ENCODE peak calls at places on chromosomes 2 and 18, in eight cellular contexts. R, G, Q, L, X, C, D and E are unnamed samples.

GRCh38 chr2:39593439-39594393 is 72.0 kb upstream of the TMEM178A start:
- DNase-seq in R (no peak), G (no peak), Q (no peak), L (peak), X (peak), C (no peak), D (no peak), E (no peak)

GRCh38 chr2:73101626-73102256 is 11.0 kb downstream of the RAB11FIP5 start:
- DNase-seq in R (no peak), G (no peak), Q (no peak), L (no peak), X (no peak), C (no peak), D (no peak), E (no peak)

GRCh38 chr18:53380063-53380639 is 844.3 kb downstream of the MBD2 start:
- DNase-seq in R (peak), G (no peak), Q (no peak), L (peak), X (peak), C (no peak), D (no peak), E (no peak)

GRCh38 chr2:85537600-85538506 is 1.1 kb upstream of the MAT2A start:
- DNase-seq in R (peak), G (peak), Q (no peak), L (peak), X (peak), C (no peak), D (peak), E (no peak)

GRCh38 chr2:11385222-11385621 is 40.8 kb upstream of the ROCK2 start:
- DNase-seq in R (no peak), G (no peak), Q (no peak), L (no peak), X (no peak), C (no peak), D (no peak), E (no peak)

GRCh38 chr18:7980136-7980535 is 413.0 kb downstream of the PTPRM start:
- DNase-seq in R (no peak), G (no peak), Q (no peak), L (no peak), X (no peak), C (no peak), D (no peak), E (no peak)

GRCh38 chr2:23584054-23584745 is 199.2 kb downstream of the KLHL29 start:
- DNase-seq in R (peak), G (no peak), Q (peak), L (no peak), X (no peak), C (no peak), D (no peak), E (no peak)

GRCh38 chr2:144449028-144449406 is 70.9 kb downstream of the ZEB2 start:
- DNase-seq in R (no peak), G (no peak), Q (no peak), L (no peak), X (no peak), C (no peak), D (no peak), E (no peak)

GRCh38 chr2:25194576-25195122 is 26.3 kb upstream of the POMC start:
- DNase-seq in R (no peak), G (no peak), Q (no peak), L (no peak), X (no peak), C (no peak), D (no peak), E (no peak)

GRCh38 chr2:200258881-200259576 is 47.5 kb upstream of the SPATS2L start:
- DNase-seq in R (no peak), G (no peak), Q (no peak), L (no peak), X (no peak), C (no peak), D (no peak), E (no peak)

GRCh38 chr2:65175894-65176527 is 46.1 kb upstream of the RAB1A start:
- DNase-seq in R (no peak), G (no peak), Q (no peak), L (no peak), X (no peak), C (no peak), D (no peak), E (no peak)

GRCh38 chr18:27793013-27793412 is 383.9 kb downstream of the CDH2 start:
- DNase-seq in R (no peak), G (no peak), Q (no peak), L (no peak), X (no peak), C (no peak), D (no peak), E (no peak)

GRCh38 chr18:48655460-48655859 is 116.6 kb downstream of the CTIF start:
- DNase-seq in R (no peak), G (no peak), Q (no peak), L (no peak), X (no peak), C (no peak), D (no peak), E (no peak)

GRCh38 chr18:37163119-37163518 is 334.2 kb downstream of the KIAA1328 start:
- DNase-seq in R (no peak), G (no peak), Q (no peak), L (no peak), X (no peak), C (no peak), D (no peak), E (no peak)

GRCh38 chr2:63819765-63820717 is 21.7 kb upstream of the UGP2 start:
- DNase-seq in R (no peak), G (no peak), Q (no peak), L (no peak), X (peak), C (no peak), D (no peak), E (no peak)

GRCh38 chr2:3627500-3628100 is 30.4 kb upstream of the ALLC start:
- DNase-seq in R (no peak), G (no peak), Q (no peak), L (no peak), X (no peak), C (peak), D (no peak), E (no peak)

GRCh38 chr18:77067315-77068061 is 65.1 kb downstream of the MBP start:
- DNase-seq in R (no peak), G (peak), Q (no peak), L (peak), X (peak), C (peak), D (peak), E (peak)

GRCh38 chr2:68936462-68936861 is 16.2 kb downstream of the GKN2 start:
- DNase-seq in R (no peak), G (no peak), Q (no peak), L (no peak), X (peak), C (no peak), D (no peak), E (no peak)

GRCh38 chr2:9809448-9810088 is 33.7 kb upstream of the TAF1B start:
- DNase-seq in R (no peak), G (no peak), Q (no peak), L (no peak), X (no peak), C (no peak), D (no peak), E (no peak)

GRCh38 chr18:76502551-76502950 is 7.5 kb upstream of the ZNF516 start:
- DNase-seq in R (no peak), G (no peak), Q (no peak), L (no peak), X (no peak), C (no peak), D (no peak), E (no peak)

GRCh38 chr2:18671363-18671762 is 82.0 kb upstream of the NT5C1B start:
- DNase-seq in R (no peak), G (no peak), Q (no peak), L (no peak), X (no peak), C (no peak), D (no peak), E (no peak)

GRCh38 chr2:43174368-43175186 is 51.8 kb downstream of the ZFP36L2 start:
- DNase-seq in R (no peak), G (peak), Q (no peak), L (no peak), X (peak), C (peak), D (peak), E (peak)

GRCh38 chr2:217858519-217859466 is 144.0 kb downstream of the TNS1 start:
- DNase-seq in R (no peak), G (no peak), Q (peak), L (peak), X (peak), C (no peak), D (no peak), E (no peak)

GRCh38 chr18:55695091-55695490 is 107.1 kb upstream of the TCF4 start:
- DNase-seq in R (no peak), G (no peak), Q (no peak), L (no peak), X (no peak), C (no peak), D (no peak), E (no peak)

GRCh38 chr2:105873721-105874120 is 129.0 kb downstream of the NCK2 start:
- DNase-seq in R (no peak), G (peak), Q (no peak), L (peak), X (peak), C (peak), D (no peak), E (no peak)